ENCODE peak calls at places on chromosomes 16 and 17, in seven cellular contexts. F is colonic mucosa, H is A549, K is tibial nerve, Q is lower lobe of right lung, Y is mammary epithelial cell, X is breast epithelium. G is an unnamed sample.

GRCh38 chr16:80803341-80804060 is 897 bp downstream of the CDYL2 start:
- DNase-seq in F (peak), K (no peak), Y (no peak), H (no peak), Q (peak), X (no peak), G (no peak)

GRCh38 chr17:53607475-53607874 is 215.3 kb upstream of the KIF2B start:
- DNase-seq in F (no peak), H (no peak), Q (no peak), Y (no peak), X (no peak), K (no peak), G (no peak)

GRCh38 chr16:54935411-54936085 is 4.9 kb downstream of the IRX5 start:
- DNase-seq in K (no peak), Q (no peak), H (no peak), X (no peak), F (no peak), Y (peak), G (no peak)

GRCh38 chr17:45787044-45787443 is 2.9 kb downstream of the CRHR1 start:
- DNase-seq in X (no peak), K (no peak), H (no peak), Q (no peak), F (no peak), Y (peak), G (no peak)

GRCh38 chr16:2808181-2808580 is 8.9 kb upstream of the PRSS21 start:
- DNase-seq in K (no peak), Q (peak), F (no peak), H (no peak), X (no peak), Y (no peak), G (no peak)

GRCh38 chr16:49564577-49565224 is 191.1 kb downstream of the C16orf78 start:
- DNase-seq in K (no peak), Y (no peak), H (no peak), F (no peak), Q (no peak), X (no peak), G (no peak)

GRCh38 chr16:17313085-17313611 is 157.6 kb downstream of the XYLT1 start:
- DNase-seq in F (peak), X (peak), Q (no peak), K (peak), H (no peak), Y (peak), G (no peak)

GRCh38 chr16:88533381-88533831 is 36.8 kb upstream of the ZC3H18 start:
- DNase-seq in Y (no peak), H (no peak), F (no peak), Q (peak), X (no peak), K (no peak), G (no peak)

GRCh38 chr17:67374329-67375053 is 2.6 kb upstream of the PITPNC1 start:
- DNase-seq in Q (peak), H (peak), K (peak), F (peak), X (peak), Y (peak), G (peak)

GRCh38 chr17:44988256-44988942 is 20.3 kb upstream of the C1QL1 start:
- DNase-seq in Q (no peak), Y (no peak), F (no peak), X (no peak), K (no peak), H (no peak), G (no peak)

GRCh38 chr16:53581784-53582183 is 78.8 kb upstream of the AKTIP start:
- DNase-seq in Q (no peak), K (no peak), F (no peak), Y (no peak), H (no peak), X (no peak), G (no peak)

GRCh38 chr17:66691644-66692500 is 143.0 kb upstream of the CACNG5 start:
- DNase-seq in Y (no peak), X (no peak), H (peak), F (peak), K (peak), Q (peak), G (no peak)

GRCh38 chr16:6573577-6573976 is 759.1 kb upstream of the RBFOX1 start:
- DNase-seq in Y (no peak), Q (no peak), F (peak), K (peak), X (no peak), H (no peak), G (peak)

GRCh38 chr17:11922634-11923033 is 74.6 kb downstream of the ZNF18 start:
- DNase-seq in F (no peak), H (no peak), Q (no peak), Y (no peak), K (no peak), X (no peak), G (no peak)

GRCh38 chr16:28166394-28167208 is 45.2 kb downstream of the XPO6 start:
- DNase-seq in X (no peak), K (no peak), F (no peak), Y (peak), H (no peak), Q (no peak), G (no peak)

GRCh38 chr16:69274699-69275235 is 36.4 kb upstream of the VPS4A start:
- DNase-seq in F (no peak), K (no peak), Q (no peak), X (no peak), H (no peak), Y (no peak), G (no peak)

GRCh38 chr16:69273009-69273408 is 38.1 kb upstream of the VPS4A start:
- DNase-seq in Q (no peak), K (no peak), F (no peak), X (no peak), H (no peak), Y (no peak), G (no peak)

GRCh38 chr16:69270831-69271230 is 40.3 kb upstream of the VPS4A start:
- DNase-seq in H (no peak), Q (no peak), Y (no peak), F (no peak), X (no peak), K (no peak), G (no peak)

DNA sequence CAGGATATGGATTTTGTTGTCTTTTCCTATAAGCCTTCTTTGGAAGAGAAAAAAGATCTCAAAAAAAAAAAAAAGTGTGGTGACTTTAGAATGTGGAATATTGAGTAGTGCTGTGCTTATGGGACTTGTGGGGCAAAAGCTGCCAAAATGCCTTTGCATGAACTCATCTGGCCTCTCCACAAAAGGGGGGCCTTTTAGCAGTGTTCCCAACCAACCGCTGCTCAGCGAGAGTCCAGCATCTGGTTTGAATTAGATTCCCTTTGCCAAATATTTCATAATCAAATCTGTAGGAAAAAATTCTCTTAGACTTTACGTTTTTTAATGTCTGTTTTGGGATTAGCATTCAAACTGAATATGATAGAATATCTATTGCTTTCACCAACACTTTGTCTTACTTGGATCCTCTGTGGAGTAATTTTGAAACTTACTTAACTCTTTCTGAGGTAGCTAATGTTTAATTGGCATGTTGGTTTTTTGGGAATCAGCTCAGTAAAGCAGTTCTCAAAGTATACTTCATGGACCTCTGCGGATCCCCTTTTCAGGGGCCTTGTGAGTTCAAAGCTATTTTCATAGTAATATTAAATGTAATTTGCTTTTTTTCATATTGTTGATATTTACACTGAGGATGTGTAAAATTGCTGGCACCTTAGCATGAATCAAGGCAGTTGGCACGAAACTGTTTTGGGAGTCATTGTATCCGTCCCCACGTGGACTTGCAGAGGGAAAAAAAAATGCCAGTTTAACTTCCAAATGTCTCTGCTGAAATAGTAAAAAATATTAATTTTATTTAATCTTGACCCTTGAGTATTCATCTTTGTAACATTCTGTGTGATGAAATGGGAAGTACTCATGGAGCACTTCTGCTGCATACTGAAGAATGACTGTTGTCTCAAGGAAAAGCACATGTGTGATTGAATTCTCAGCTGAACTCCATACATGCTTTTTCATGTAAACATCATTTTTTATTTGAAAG is 34.7 kb upstream of the VPS4A start:
- DNase-seq in F (no peak), X (no peak), K (peak), Y (no peak), H (no peak), Q (no peak), G (no peak)
- H3K27ac ChIP-seq in F (no peak), X (no peak), K (no peak), Y (no peak), H (no peak), Q (peak), G (no peak)

GRCh38 chr17:80473701-80474100 is 2.7 kb downstream of the NPTX1 start:
- DNase-seq in F (no peak), Y (no peak), H (no peak), Q (no peak), K (no peak), X (no peak), G (no peak)
- H3K27ac ChIP-seq in F (no peak), Y (no peak), H (peak), Q (no peak), K (no peak), X (no peak), G (no peak)

GRCh38 chr17:75688209-75688771 is 21.2 kb downstream of the SAP30BP start:
- DNase-seq in X (no peak), K (no peak), F (no peak), Y (peak), Q (no peak), H (no peak), G (no peak)
- H3K27ac ChIP-seq in X (peak), K (peak), F (peak), Y (peak), Q (peak), H (peak), G (peak)

DNA sequence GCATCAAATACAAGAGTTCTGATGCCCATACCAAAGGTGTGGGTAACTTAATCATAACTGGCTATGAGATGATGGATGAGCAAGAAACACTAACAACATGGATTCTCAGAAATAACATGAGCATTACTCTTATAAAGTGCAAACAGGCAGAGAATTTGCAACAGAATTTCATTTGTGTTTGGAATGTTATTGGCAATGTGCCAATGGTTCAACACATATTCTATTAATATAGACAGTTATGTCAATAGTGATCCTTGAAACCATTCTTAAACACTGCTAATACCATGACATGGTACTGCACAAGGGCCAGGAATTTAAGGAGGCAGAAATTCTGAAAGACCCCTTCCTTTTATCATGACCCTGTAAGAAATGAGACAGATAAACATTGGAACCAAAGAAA is 217.1 kb upstream of the WSB1 start:
- DNase-seq in Q (no peak), Y (no peak), X (no peak), F (no peak), K (no peak), H (no peak), G (no peak)
- H3K27ac ChIP-seq in Q (no peak), Y (no peak), X (no peak), F (no peak), K (no peak), H (no peak), G (no peak)

DNA sequence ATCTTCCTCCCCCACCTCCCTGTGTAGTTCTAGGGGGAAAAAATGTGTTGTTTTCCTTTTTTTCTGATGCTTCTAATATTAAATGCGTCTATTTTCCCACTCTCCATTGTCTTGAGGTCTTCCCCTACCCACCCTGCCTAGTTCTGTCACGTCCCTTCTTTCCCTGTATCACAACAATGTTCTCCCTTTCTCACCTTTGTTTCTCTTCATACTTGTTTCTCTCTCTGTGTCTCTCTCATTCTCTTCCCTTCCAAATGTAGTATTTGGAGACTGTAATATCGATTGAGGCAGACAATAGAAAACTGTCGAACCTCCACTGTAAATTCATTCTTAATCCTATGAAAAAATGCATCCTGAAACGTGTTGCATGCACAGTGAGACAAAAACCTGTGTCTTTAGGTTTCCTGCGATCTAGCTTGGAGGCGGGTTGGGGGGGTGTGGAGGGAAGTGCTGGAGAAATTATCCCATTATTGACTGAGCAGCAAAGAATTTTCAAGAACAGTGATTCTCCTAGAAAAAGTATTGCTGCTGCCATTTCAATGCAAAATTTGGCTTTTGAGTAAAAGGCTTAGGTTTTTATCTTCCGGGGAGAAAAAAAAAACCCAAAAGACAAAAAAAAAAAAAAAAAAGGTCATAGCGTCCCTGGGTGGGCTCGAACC is 1.3 kb upstream of the PSMB3 start:
- DNase-seq in Q (no peak), Y (peak), X (no peak), H (peak), F (peak), K (no peak), G (no peak)
- H3K27ac ChIP-seq in Q (peak), Y (no peak), X (peak), H (peak), F (peak), K (no peak), G (peak)

G was measured in substantia nigra.